ENCODE peak calls at places on chromosomes 2 and 18, in four cellular contexts. I, Q, U and W are unnamed samples.

GRCh38 chr2:74876081-74876886 is 42.4 kb downstream of the HK2 start:
- DNase-seq in I (peak; percentile 64), U (peak; percentile 90), Q (peak; percentile 20), W (no peak)

GRCh38 chr2:127279781-127280180 is 14.2 kb downstream of the ERCC3 start:
- DNase-seq in Q (no peak), U (no peak), I (no peak), W (no peak)

GRCh38 chr2:241035142-241035817 is 36.9 kb downstream of the SNED1 start:
- DNase-seq in Q (no peak), U (peak; percentile 63), I (peak; percentile 31), W (no peak)

GRCh38 chr2:197847666-197848401 is 43.4 kb downstream of the PLCL1 start:
- DNase-seq in Q (no peak), U (no peak), I (no peak), W (no peak)

GRCh38 chr2:240713071-240713927 is 21.6 kb downstream of the AQP12A start:
- DNase-seq in I (no peak), Q (no peak), U (peak; percentile 42), W (no peak)

GRCh38 chr18:48293954-48294893 is 115.0 kb downstream of the ZBTB7C start:
- DNase-seq in I (no peak), U (no peak), Q (no peak), W (peak; percentile 42)

GRCh38 chr18:46433121-46433826 is 223.7 kb downstream of the LOXHD1 start:
- DNase-seq in U (no peak), Q (no peak), I (no peak), W (no peak)

GRCh38 chr2:205957452-205958154 is 128.4 kb downstream of the INO80D start:
- DNase-seq in Q (no peak), I (no peak), U (no peak), W (no peak)

GRCh38 chr2:233263045-233263570 is 11.6 kb downstream of the ATG16L1 start:
- DNase-seq in U (no peak), I (no peak), Q (no peak), W (no peak)

GRCh38 chr2:168934826-168935225 is 33.7 kb downstream of the G6PC2 start:
- DNase-seq in Q (no peak), I (no peak), U (no peak), W (no peak)

GRCh38 chr2:107402330-107402729 is 424.4 kb upstream of the RGPD4 start:
- DNase-seq in Q (no peak), I (no peak), U (peak; percentile 56), W (no peak)

GRCh38 chr18:7577706-7578105 is 10.6 kb downstream of the PTPRM start:
- DNase-seq in Q (no peak), U (no peak), I (no peak), W (no peak)

GRCh38 chr2:231924889-231925275 is 1.3 kb downstream of the NPPC start:
- DNase-seq in I (no peak), Q (no peak), U (no peak), W (no peak)

GRCh38 chr18:77157312-77157711 is 24.7 kb upstream of the MBP start:
- DNase-seq in I (no peak), Q (no peak), U (no peak), W (no peak)

GRCh38 chr2:205685314-205686230 is 3.3 kb downstream of the NRP2 start:
- DNase-seq in Q (no peak), I (no peak), U (no peak), W (peak; percentile 73)

GRCh38 chr18:32243358-32243757 is 53.5 kb downstream of the MEP1B start:
- DNase-seq in Q (no peak), I (no peak), U (no peak), W (no peak)

GRCh38 chr18:76405761-76406356 is 89.2 kb downstream of the ZNF516 start:
- DNase-seq in Q (peak; percentile 11), U (peak; percentile 95), I (peak; percentile 25), W (peak; percentile 61)

GRCh38 chr2:28626891-28627421 is 124.7 kb upstream of the PPP1CB start:
- DNase-seq in I (no peak), Q (no peak), U (no peak), W (no peak)

GRCh38 chr2:120812866-120813265 is 77.2 kb downstream of the GLI2 start:
- DNase-seq in I (no peak), U (no peak), Q (no peak), W (peak; percentile 33)

GRCh38 chr2:71336802-71337201 is 5.2 kb downstream of the ZNF638 start:
- DNase-seq in I (no peak), Q (no peak), U (no peak), W (peak; percentile 21)

GRCh38 chr2:241620419-241620769 is 16.6 kb downstream of the THAP4 start:
- DNase-seq in I (no peak), U (no peak), Q (no peak), W (no peak)

GRCh38 chr2:98901291-98901690 is 34.7 kb downstream of the CRACDL start:
- DNase-seq in Q (no peak), I (no peak), U (no peak), W (no peak)

GRCh38 chr18:59035591-59035990 is 104.1 kb upstream of the SEC11C start:
- DNase-seq in I (no peak), U (no peak), Q (no peak), W (no peak)

GRCh38 chr2:42053791-42054656 is 6.2 kb downstream of the PKDCC start:
- DNase-seq in I (no peak), Q (no peak), U (no peak), W (peak; percentile 79)

GRCh38 chr2:151367571-151367970 is 10.2 kb downstream of the TNFAIP6 start:
- DNase-seq in Q (no peak), U (no peak), I (no peak), W (no peak)

GRCh38 chr2:160278889-160279196 is 78.8 kb upstream of the ITGB6 start:
- DNase-seq in Q (no peak), I (no peak), U (no peak), W (no peak)